ENCODE peak calls at places on chromosomes 7 and 10, in seven cellular contexts. One of them, this sample, is unnamed.

GRCh38 chr10:43075612-43076003 is 1.3 kb upstream of the RET start:
- DNase-seq in HepG2: no peak
- DNase-seq in A549: peak; percentile 72
- DNase-seq in stomach: no peak
- DNase-seq in upper lobe of left lung: no peak
- DNase-seq in sigmoid colon: no peak
- DNase-seq in tibial nerve: no peak
- DNase-seq in this sample: no peak

GRCh38 chr10:96255569-96256335 is 15.6 kb downstream of the BLNK start:
- DNase-seq in stomach: no peak
- DNase-seq in HepG2: no peak
- DNase-seq in A549: no peak
- DNase-seq in upper lobe of left lung: no peak
- DNase-seq in tibial nerve: no peak
- DNase-seq in sigmoid colon: no peak
- DNase-seq in this sample: no peak

GRCh38 chr7:30148951-30149459 is 14.2 kb downstream of the MTURN start:
- DNase-seq in stomach: peak; percentile 35
- DNase-seq in upper lobe of left lung: peak; percentile 92
- DNase-seq in HepG2: no peak
- DNase-seq in sigmoid colon: no peak
- DNase-seq in tibial nerve: no peak
- DNase-seq in A549: no peak
- DNase-seq in this sample: no peak

GRCh38 chr10:36547965-36548364 is 577.4 kb upstream of the ANKRD30A start:
- DNase-seq in HepG2: no peak
- DNase-seq in sigmoid colon: no peak
- DNase-seq in tibial nerve: no peak
- DNase-seq in stomach: no peak
- DNase-seq in upper lobe of left lung: no peak
- DNase-seq in A549: no peak
- DNase-seq in this sample: no peak

GRCh38 chr7:27117687-27118491 is 12.7 kb downstream of the HOXA4 start:
- DNase-seq in sigmoid colon: peak; percentile 64
- DNase-seq in A549: no peak
- DNase-seq in HepG2: no peak
- DNase-seq in upper lobe of left lung: no peak
- DNase-seq in stomach: no peak
- DNase-seq in tibial nerve: no peak
- DNase-seq in this sample: no peak

GRCh38 chr10:47346572-47347302 is 1.4 kb upstream of the RBP3 start:
- DNase-seq in HepG2: no peak
- DNase-seq in A549: no peak
- DNase-seq in upper lobe of left lung: peak; percentile 58
- DNase-seq in tibial nerve: no peak
- DNase-seq in sigmoid colon: no peak
- DNase-seq in stomach: no peak
- DNase-seq in this sample: no peak

GRCh38 chr7:47573758-47574472 is 8.0 kb downstream of the TNS3 start:
- DNase-seq in stomach: peak; percentile 71
- DNase-seq in A549: no peak
- DNase-seq in upper lobe of left lung: peak; percentile 39
- DNase-seq in tibial nerve: no peak
- DNase-seq in HepG2: peak; percentile 82
- DNase-seq in sigmoid colon: no peak
- DNase-seq in this sample: peak; percentile 51

GRCh38 chr10:117004238-117004626 is 755 bp downstream of the SHTN1 start:
- DNase-seq in A549: no peak
- DNase-seq in sigmoid colon: no peak
- DNase-seq in stomach: no peak
- DNase-seq in tibial nerve: no peak
- DNase-seq in HepG2: no peak
- DNase-seq in upper lobe of left lung: no peak
- DNase-seq in this sample: no peak

GRCh38 chr7:151717918-151718317 is 159.0 kb downstream of the PRKAG2 start:
- DNase-seq in HepG2: no peak
- DNase-seq in tibial nerve: no peak
- DNase-seq in A549: no peak
- DNase-seq in upper lobe of left lung: no peak
- DNase-seq in sigmoid colon: no peak
- DNase-seq in stomach: no peak
- DNase-seq in this sample: no peak

GRCh38 chr7:75758491-75758890 is 13.5 kb downstream of the CCL26 start:
- DNase-seq in tibial nerve: no peak
- DNase-seq in sigmoid colon: no peak
- DNase-seq in stomach: no peak
- DNase-seq in A549: no peak
- DNase-seq in HepG2: no peak
- DNase-seq in upper lobe of left lung: no peak
- DNase-seq in this sample: no peak

GRCh38 chr7:133491846-133492652 is 239.2 kb downstream of the EXOC4 start:
- DNase-seq in upper lobe of left lung: no peak
- DNase-seq in A549: no peak
- DNase-seq in sigmoid colon: no peak
- DNase-seq in HepG2: no peak
- DNase-seq in tibial nerve: no peak
- DNase-seq in stomach: no peak
- DNase-seq in this sample: no peak
- H3K4me1 ChIP-seq in upper lobe of left lung: no peaks in the 10 kb centered on the region
- H3K4me1 ChIP-seq in A549: no peaks in the 10 kb centered on the region
- H3K4me1 ChIP-seq in sigmoid colon: no peaks in the 10 kb centered on the region
- H3K4me1 ChIP-seq in HepG2: no peaks in the 10 kb centered on the region
- H3K4me1 ChIP-seq in tibial nerve: no peaks in the 10 kb centered on the region
- H3K4me1 ChIP-seq in stomach: no peaks in the 10 kb centered on the region
- H3K4me1 ChIP-seq in this sample: no peaks in the 10 kb centered on the region

DNA sequence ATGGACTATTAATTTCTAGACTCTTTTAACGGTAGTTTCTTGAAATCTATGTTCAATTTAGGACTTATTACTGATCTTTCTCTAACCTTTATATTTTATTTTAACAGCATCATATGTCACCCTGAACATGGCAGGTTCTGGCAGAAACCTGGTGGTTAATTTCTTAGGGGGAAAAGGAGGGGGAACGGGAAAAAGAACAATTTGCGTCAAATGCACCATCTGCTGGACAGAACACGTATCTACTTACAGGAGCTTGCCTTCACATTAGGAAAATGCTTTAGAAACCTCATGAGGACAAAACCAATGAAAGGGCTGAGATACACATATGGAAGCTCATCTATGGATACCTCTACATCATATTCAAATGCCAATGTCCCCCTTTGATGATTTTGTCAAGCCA is 171.3 kb downstream of the GRM3 start:
- DNase-seq in A549: no peak
- DNase-seq in stomach: no peak
- DNase-seq in HepG2: peak; percentile 20
- DNase-seq in upper lobe of left lung: no peak
- DNase-seq in sigmoid colon: no peak
- DNase-seq in tibial nerve: no peak
- DNase-seq in this sample: no peak
- TF ChIP-seq CTCF in A549: peak; percentile 32
- TF ChIP-seq CTCF in stomach: no peak
- TF ChIP-seq CTCF in HepG2: peak; percentile 53
- TF ChIP-seq CTCF in upper lobe of left lung: no peak
- TF ChIP-seq CTCF in sigmoid colon: no peak
- TF ChIP-seq CTCF in tibial nerve: no peak
- TF ChIP-seq CTCF in this sample: no peak

DNA sequence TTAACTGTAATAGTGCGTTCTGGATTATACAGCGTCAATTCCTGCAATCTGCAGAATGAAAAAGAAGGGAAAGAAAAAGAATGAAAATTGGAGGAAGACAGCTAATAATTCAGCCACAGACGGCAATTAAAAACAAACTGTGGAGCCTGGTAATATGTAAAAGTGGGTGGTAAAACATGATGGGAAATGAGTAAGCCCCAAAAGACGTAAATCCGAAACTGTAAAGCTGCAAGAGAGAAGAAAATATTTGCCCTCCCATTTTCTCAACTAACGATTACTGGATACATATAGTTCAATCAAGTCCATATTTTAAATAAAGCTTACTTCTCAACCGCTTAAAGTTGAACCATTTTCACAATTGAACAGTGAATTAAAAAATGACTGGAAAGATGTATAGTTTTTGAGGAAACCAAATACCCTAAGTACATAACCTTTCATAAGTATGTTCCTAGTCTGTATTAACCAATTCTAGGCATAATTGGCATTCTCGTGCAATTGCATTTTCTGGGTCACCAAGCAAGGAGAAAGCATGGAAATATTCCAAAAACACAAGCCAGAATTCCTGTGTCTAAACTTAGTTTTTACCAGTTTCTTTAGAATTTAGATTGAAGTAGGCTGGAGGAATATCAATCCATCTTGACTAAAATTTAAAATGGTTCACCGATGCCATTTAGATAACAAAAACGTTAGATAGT is 44.8 kb downstream of the MALSU1 start:
- DNase-seq in A549: no peak
- DNase-seq in HepG2: no peak
- DNase-seq in tibial nerve: no peak
- DNase-seq in stomach: no peak
- DNase-seq in sigmoid colon: no peak
- DNase-seq in upper lobe of left lung: no peak
- DNase-seq in this sample: no peak
- TF ChIP-seq EP300 in A549: no peak
- TF ChIP-seq EP300 in HepG2: no peak
- TF ChIP-seq EP300 in tibial nerve: no peak
- TF ChIP-seq EP300 in stomach: no peak
- TF ChIP-seq EP300 in sigmoid colon: no peak
- TF ChIP-seq EP300 in upper lobe of left lung: no peak
- TF ChIP-seq EP300 in this sample: no peak

GRCh38 chr10:80187465-80188409 is 17.6 kb downstream of the ANXA11 start:
- DNase-seq in tibial nerve: no peak
- DNase-seq in A549: no peak
- DNase-seq in upper lobe of left lung: peak; percentile 67
- DNase-seq in HepG2: peak; percentile 13
- DNase-seq in sigmoid colon: peak; percentile 63
- DNase-seq in stomach: peak; percentile 62
- DNase-seq in this sample: no peak

GRCh38 chr10:80188713-80189112 is 16.6 kb downstream of the ANXA11 start:
- DNase-seq in upper lobe of left lung: no peak
- DNase-seq in sigmoid colon: peak; percentile 41
- DNase-seq in HepG2: no peak
- DNase-seq in tibial nerve: no peak
- DNase-seq in A549: no peak
- DNase-seq in stomach: peak; percentile 24
- DNase-seq in this sample: peak; percentile 8

GRCh38 chr10:80186364-80187012 is 18.8 kb downstream of the ANXA11 start:
- DNase-seq in HepG2: no peak
- DNase-seq in stomach: peak; percentile 63
- DNase-seq in upper lobe of left lung: peak; percentile 52
- DNase-seq in A549: no peak
- DNase-seq in sigmoid colon: peak; percentile 77
- DNase-seq in tibial nerve: no peak
- DNase-seq in this sample: no peak

GRCh38 chr10:80185522-80186299 is 19.6 kb downstream of the ANXA11 start:
- DNase-seq in tibial nerve: no peak
- DNase-seq in sigmoid colon: no peak
- DNase-seq in A549: no peak
- DNase-seq in upper lobe of left lung: no peak
- DNase-seq in stomach: no peak
- DNase-seq in HepG2: no peak
- DNase-seq in this sample: no peak

DNA sequence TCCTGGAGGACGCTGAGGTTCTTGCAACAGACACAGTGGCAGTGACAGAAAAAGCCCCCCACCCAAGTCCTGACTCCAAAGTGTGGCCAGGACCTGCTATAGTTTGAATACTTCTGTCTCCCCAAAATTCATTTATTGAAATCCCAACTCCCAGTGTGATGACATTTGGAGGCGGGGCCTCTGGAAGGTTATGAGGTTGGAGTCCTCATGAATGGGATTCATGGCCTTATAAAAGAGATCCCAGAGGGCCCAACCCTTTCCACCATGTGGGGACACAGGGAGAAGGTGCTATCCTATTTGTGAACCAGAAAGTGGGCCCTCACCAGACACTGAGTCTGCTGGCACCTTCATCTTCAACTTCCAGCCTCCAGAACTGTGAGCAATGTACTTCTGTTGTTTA is 18.3 kb downstream of the ANXA11 start:
- DNase-seq in sigmoid colon: peak; percentile 41
- DNase-seq in tibial nerve: no peak
- DNase-seq in stomach: no peak
- DNase-seq in upper lobe of left lung: no peak
- DNase-seq in HepG2: no peak
- DNase-seq in A549: no peak
- DNase-seq in this sample: no peak
- H3K4me1 ChIP-seq in sigmoid colon: peaks cover 74% of the 10 kb centered on the region
- H3K4me1 ChIP-seq in tibial nerve: no peaks in the 10 kb centered on the region
- H3K4me1 ChIP-seq in stomach: peaks cover 77% of the 10 kb centered on the region
- H3K4me1 ChIP-seq in upper lobe of left lung: peaks cover 54% of the 10 kb centered on the region
- H3K4me1 ChIP-seq in HepG2: peaks cover 20% of the 10 kb centered on the region
- H3K4me1 ChIP-seq in A549: peaks cover 7% of the 10 kb centered on the region
- H3K4me1 ChIP-seq in this sample: peaks cover 19% of the 10 kb centered on the region